ENCODE peak calls at places on chromosomes 4 and X, in four cellular contexts. L, I, Y and J are unnamed samples.

GRCh38 chr4:37588150-37588549 is 98.0 kb downstream of the RELL1 start:
- DNase-seq in L (peak; percentile 11), I (no peak), Y (no peak), J (no peak)

GRCh38 chr4:93788712-93789111 is 39.8 kb upstream of the ATOH1 start:
- DNase-seq in L (peak; percentile 9), I (peak; percentile 7), Y (no peak), J (peak; percentile 15)

GRCh38 chrX:83535417-83536244 is 27.5 kb downstream of the POU3F4 start:
- DNase-seq in L (no peak), I (peak; percentile 2), Y (no peak), J (no peak)

GRCh38 chr4:88012652-88013051 is 5.2 kb downstream of the PKD2 start:
- DNase-seq in L (no peak), I (no peak), Y (no peak), J (no peak)

GRCh38 chr4:164997324-164997723 is 19.9 kb upstream of the TRIM61 start:
- DNase-seq in L (peak; percentile 20), I (no peak), Y (no peak), J (no peak)

GRCh38 chrX:23317799-23318724 is 16.6 kb upstream of the PTCHD1 start:
- DNase-seq in L (peak; percentile 6), I (peak; percentile 25), Y (no peak), J (no peak)

GRCh38 chrX:105645667-105646354 is 176.5 kb upstream of the NRK start:
- DNase-seq in L (peak; percentile 68), I (no peak), Y (no peak), J (no peak)

GRCh38 chr4:108168672-108169562 is at the start of gene LEF1:
- DNase-seq in L (peak; percentile 24), I (peak; percentile 80), Y (peak; percentile 79), J (peak; percentile 31)

GRCh38 chr4:51845736-51846135 is 2.8 kb downstream of the DCUN1D4 start:
- DNase-seq in L (no peak), I (no peak), Y (no peak), J (no peak)

GRCh38 chr4:107956011-107956410 is 24.7 kb downstream of the CYP2U1 start:
- DNase-seq in L (no peak), I (no peak), Y (no peak), J (no peak)

GRCh38 chr4:138242830-138243149 is 641 bp upstream of the SLC7A11 start:
- DNase-seq in L (peak; percentile 38), I (no peak), Y (no peak), J (no peak)

GRCh38 chrX:44155126-44155525 is 181.9 kb upstream of the NDP start:
- DNase-seq in L (no peak), I (no peak), Y (no peak), J (no peak)

GRCh38 chr4:25029479-25030282 is 1.1 kb downstream of the LGI2 start:
- DNase-seq in L (no peak), I (no peak), Y (no peak), J (no peak)

GRCh38 chrX:10582215-10582733 is 38.1 kb downstream of the MID1 start:
- DNase-seq in L (peak; percentile 55), I (no peak), Y (no peak), J (no peak)

GRCh38 chr4:10346023-10346422 is 111.2 kb downstream of the ZNF518B start:
- DNase-seq in L (no peak), I (no peak), Y (no peak), J (no peak)

GRCh38 chrX:132092439-132093065 is 35.3 kb downstream of the FRMD7 start:
- DNase-seq in L (peak; percentile 75), I (peak; percentile 66), Y (peak; percentile 47), J (peak; percentile 69)

GRCh38 chrX:77119706-77120105 is 327.5 kb upstream of the FGF16 start:
- DNase-seq in L (no peak), I (no peak), Y (peak; percentile 30), J (no peak)

GRCh38 chr4:113784497-113785254 is 23.1 kb upstream of the CAMK2D start:
- DNase-seq in L (peak; percentile 99), I (no peak), Y (no peak), J (peak; percentile 93)

GRCh38 chrX:78957768-78958130 is 12.6 kb downstream of the P2RY10 start:
- DNase-seq in L (no peak), I (no peak), Y (no peak), J (no peak)
- H3K4me3 ChIP-seq in L (no peak overlapping the region), I (peak overlapping the region; percentile 55), Y (no peak overlapping the region), J (no peak overlapping the region)

DNA sequence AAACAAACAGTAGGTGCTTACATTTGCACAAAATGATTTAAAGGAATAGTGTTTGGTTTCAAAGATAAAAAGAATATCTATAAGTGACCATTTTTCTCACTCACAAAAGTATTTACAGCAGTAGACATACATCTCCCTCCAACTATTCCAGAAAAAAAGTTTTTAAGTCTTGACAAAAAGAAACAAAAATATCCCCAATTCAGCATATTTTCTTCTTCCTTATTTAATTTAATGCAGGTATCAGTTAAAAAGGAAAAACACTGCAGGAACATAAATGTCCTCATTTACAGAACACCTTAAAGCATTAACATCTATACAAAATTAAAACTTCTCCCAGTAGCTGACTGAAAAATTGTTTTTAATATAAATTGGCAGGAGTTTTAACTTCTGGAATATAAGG is 4.2 kb downstream of the MAB21L2 start:
- DNase-seq in L (no peak), I (no peak), Y (no peak), J (no peak)
- H3K4me3 ChIP-seq in L (no peak overlapping the region), I (no peak overlapping the region), Y (no peak overlapping the region), J (no peak overlapping the region)

DNA sequence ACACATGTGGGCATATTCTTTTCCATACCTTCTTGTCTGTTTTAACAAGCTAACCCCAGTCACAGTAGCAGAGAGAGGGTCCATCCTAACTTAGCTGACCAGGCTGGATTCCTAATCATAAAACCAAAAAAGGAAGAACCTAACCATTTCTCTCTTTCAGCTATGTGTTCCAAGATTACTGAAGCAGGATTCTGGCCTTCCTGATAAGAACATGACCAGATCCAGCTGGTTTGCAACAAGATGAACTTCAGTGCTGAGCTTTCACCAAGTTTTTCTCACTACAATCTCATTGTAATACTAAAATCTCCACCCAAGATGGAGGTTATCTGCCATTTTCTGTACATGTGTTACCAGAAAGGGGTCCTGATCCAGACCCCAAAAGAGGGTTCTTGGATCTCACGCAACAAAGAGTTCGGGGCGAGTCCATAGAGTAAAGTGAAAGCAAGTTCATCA is 20.4 kb upstream of the UBA6 start:
- DNase-seq in L (no peak), I (no peak), Y (no peak), J (peak; percentile 36)
- H3K4me3 ChIP-seq in L (no peak overlapping the region), I (no peak overlapping the region), Y (no peak overlapping the region), J (no peak overlapping the region)

GRCh38 chr4:38672247-38673071 is 8.5 kb downstream of the KLF3 start:
- DNase-seq in L (no peak), I (no peak), Y (no peak), J (no peak)
- H3K4me3 ChIP-seq in L (no peak overlapping the region), I (peak overlapping the region; percentile 77), Y (no peak overlapping the region), J (no peak overlapping the region)

GRCh38 chrX:2691543-2692220 is 587 bp downstream of the CD99 start:
- DNase-seq in L (peak; percentile 50), I (peak; percentile 44), Y (no peak), J (peak; percentile 58)

GRCh38 chrX:2689773-2690666 is 1.1 kb upstream of the CD99 start:
- DNase-seq in L (no peak), I (no peak), Y (peak; percentile 89), J (no peak)

GRCh38 chrX:2693123-2693438 is 2.0 kb downstream of the CD99 start:
- DNase-seq in L (no peak), I (peak; percentile 20), Y (no peak), J (no peak)

GRCh38 chrX:2692221-2693122 is 1.4 kb downstream of the CD99 start:
- DNase-seq in L (peak; percentile 40), I (peak; percentile 51), Y (no peak), J (peak; percentile 84)

DNA sequence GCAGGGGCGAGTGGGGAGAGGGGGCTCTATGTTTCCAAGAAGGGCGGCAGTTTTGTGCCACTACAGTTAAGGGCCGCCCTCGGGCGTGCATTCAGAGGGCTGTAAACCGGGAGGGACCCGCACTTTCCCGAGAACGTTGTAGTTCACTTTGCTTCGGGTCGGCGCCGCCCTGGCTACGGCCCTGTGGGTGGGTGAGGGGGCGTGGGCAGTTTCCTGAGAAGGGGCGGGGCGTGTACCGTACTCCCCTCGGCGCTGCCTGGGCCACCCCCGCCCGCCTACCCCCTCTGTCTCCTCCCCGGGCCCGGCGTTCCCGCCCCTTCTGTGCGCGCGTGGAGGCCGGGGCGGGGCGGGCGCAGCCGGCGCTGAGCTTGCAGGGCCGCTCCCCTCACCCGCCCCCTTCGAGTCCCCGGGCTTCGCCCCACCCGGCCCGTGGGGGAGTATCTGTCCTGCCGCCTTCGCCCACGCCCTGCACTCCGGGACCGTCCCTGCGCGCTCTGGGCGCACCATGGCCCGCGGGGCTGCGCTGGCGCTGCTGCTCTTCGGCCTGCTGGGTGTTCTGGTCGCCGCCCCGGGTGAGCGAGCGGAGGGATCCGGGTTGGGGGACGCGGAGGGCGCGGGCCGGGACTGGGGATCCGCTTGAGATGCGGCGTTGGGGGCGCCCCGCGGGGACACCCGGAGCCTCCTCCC is at the start of gene CD99:
- DNase-seq in L (peak; percentile 75), I (peak; percentile 94), Y (peak; percentile 95), J (peak; percentile 93)
- H3K4me3 ChIP-seq in L (peak within 1 kb of the TSS; percentile 71), I (peak within 1 kb of the TSS; percentile 88), Y (peak within 1 kb of the TSS; percentile 94), J (peak within 1 kb of the TSS; percentile 86)

GRCh38 chr4:184382189-184382846 is 92.0 kb downstream of the IRF2 start:
- DNase-seq in L (no peak), I (no peak), Y (no peak), J (no peak)
- H3K4me3 ChIP-seq in L (no peak overlapping the region), I (peak overlapping the region; percentile 11), Y (no peak overlapping the region), J (no peak overlapping the region)

GRCh38 chr4:3872834-3873313 is 106.7 kb downstream of the ADRA2C start:
- DNase-seq in L (no peak), I (no peak), Y (no peak), J (no peak)

GRCh38 chr4:3869661-3870566 is 103.7 kb downstream of the ADRA2C start:
- DNase-seq in L (no peak), I (no peak), Y (peak; percentile 25), J (no peak)

GRCh38 chr4:3870567-3870962 is 104.4 kb downstream of the ADRA2C start:
- DNase-seq in L (no peak), I (no peak), Y (no peak), J (no peak)

GRCh38 chr4:3871881-3872833 is 106.0 kb downstream of the ADRA2C start:
- DNase-seq in L (no peak), I (no peak), Y (no peak), J (no peak)

GRCh38 chr4:3871181-3871852 is 105.1 kb downstream of the ADRA2C start:
- DNase-seq in L (no peak), I (peak; percentile 29), Y (no peak), J (no peak)
- H3K4me3 ChIP-seq in L (no peak overlapping the region), I (no peak overlapping the region), Y (no peak overlapping the region), J (no peak overlapping the region)

GRCh38 chr4:1033840-1034551 is 22.6 kb downstream of the FGFRL1 start:
- DNase-seq in L (peak; percentile 49), I (no peak), Y (no peak), J (peak; percentile 29)
- H3K4me3 ChIP-seq in L (no peak overlapping the region), I (no peak overlapping the region), Y (no peak overlapping the region), J (no peak overlapping the region)

DNA sequence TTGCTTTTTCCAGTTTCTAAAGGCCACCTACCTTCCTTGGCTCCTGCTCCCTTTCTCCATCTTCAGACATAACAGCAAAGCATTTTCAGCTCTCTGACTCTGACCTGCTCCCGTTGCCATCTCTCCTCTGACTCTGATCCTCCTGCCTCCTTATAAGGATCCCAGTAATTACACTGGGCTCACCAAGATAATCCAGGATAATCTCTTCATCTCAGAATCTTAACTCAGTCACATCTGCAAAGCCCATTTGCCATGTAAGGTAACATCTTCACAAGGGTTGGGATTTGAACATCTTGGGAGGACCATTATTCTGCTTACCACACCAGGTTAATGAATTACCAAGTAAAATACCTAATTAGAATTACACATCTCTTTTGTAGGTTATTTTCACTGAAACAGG is 41.3 kb upstream of the MAGED1 start:
- DNase-seq in L (no peak), I (no peak), Y (no peak), J (no peak)
- H3K4me3 ChIP-seq in L (no peak overlapping the region), I (no peak overlapping the region), Y (no peak overlapping the region), J (no peak overlapping the region)